ENCODE peak calls at places on chromosome 12, in four cellular contexts. T is A549, S is K562, L is GM12878. J is an unnamed sample.
A peak's percentile ranks its signal among the peaks of the same experiment; 100 is the strongest.

GRCh38 chr12:117161460-117162166 is 28.7 kb downstream of the FBXO21 start:
- DNase-seq in S (no peak), T (no peak), L (no peak), J (no peak)

GRCh38 chr12:57181561-57182155 is 34.2 kb upstream of the LRP1-AS start:
- DNase-seq in L (no peak), S (no peak), T (no peak), J (no peak)

GRCh38 chr12:116881325-116881866 is at the start of gene HRK:
- DNase-seq in L (no peak), T (no peak), S (peak; percentile 48), J (no peak)

GRCh38 chr12:229441-230191 is 15.7 kb upstream of the SLC6A12 start:
- DNase-seq in L (no peak), T (no peak), S (no peak), J (no peak)

GRCh38 chr12:107622005-107622404 is 63.6 kb upstream of the PWP1 start:
- DNase-seq in S (peak; percentile 71), T (peak; percentile 47), L (no peak), J (peak; percentile 3)

GRCh38 chr12:80512781-80513180 is 68.7 kb downstream of the PTPRQ start:
- DNase-seq in L (no peak), S (no peak), T (no peak), J (no peak)

GRCh38 chr12:65140738-65141137 is 19.6 kb upstream of the WIF1 start:
- DNase-seq in T (no peak), L (no peak), S (no peak), J (no peak)

GRCh38 chr12:93802293-93802692 is 125.1 kb downstream of the CRADD start:
- DNase-seq in L (no peak), T (no peak), S (no peak), J (no peak)

GRCh38 chr12:73383584-73384229 is 1111.5 kb downstream of the TRHDE start:
- DNase-seq in L (no peak), S (no peak), T (no peak), J (no peak)

GRCh38 chr12:47782372-47782770 is 9.3 kb downstream of the SLC48A1 start:
- DNase-seq in S (no peak), T (no peak), L (no peak), J (no peak)

GRCh38 chr12:71935594-71935993 is 3.1 kb upstream of the TPH2 start:
- DNase-seq in S (no peak), L (peak; percentile 38), T (no peak), J (peak; percentile 25)

DNA sequence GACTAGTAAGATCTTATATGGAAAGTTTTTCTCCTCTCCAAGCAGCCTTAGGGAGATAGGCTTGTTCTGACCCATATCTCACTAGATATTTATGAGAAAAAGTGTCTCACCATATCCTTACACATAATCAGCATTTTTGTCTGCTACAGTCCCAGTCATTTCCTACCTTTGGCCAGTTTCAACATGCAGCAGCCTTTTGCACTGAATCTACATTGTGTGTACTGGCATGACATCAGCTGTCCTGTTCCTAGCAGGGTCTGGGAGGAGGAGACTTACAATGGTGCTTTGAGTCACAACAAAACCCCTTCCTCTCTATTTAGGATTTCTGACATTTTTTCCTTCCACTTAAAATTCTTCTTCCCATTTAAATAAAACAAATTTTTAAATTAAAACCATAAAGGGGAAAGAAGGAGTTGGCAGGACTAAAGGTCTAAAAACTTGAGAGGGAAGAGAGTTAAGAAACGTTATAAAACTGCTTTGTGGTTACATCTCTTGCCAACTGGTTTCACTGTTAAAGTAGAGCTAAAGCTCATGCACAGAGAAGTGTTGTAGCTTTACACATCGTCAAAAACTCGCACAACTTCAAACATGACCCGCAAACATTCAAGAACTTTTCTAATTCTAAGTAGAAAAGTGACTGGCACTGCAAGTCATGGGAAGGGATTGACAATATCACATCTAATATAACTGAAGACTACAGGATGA is 53.3 kb upstream of the CERS5 start:
- DNase-seq in S (no peak), L (peak; percentile 57), T (peak; percentile 42), J (peak; percentile 72)
- TF ChIP-seq USF2 in S (no peak), L (no peak), T (no peak), J (no peak)

GRCh38 chr12:119547016-119547415 is 46.6 kb upstream of the TMEM233 start:
- DNase-seq in L (no peak), S (no peak), T (no peak), J (no peak)
- TF ChIP-seq ELK1 in L (no peak), S (no peak), T (no peak), J (no peak)

GRCh38 chr12:18907793-18908580 is 170.1 kb downstream of the CAPZA3 start:
- DNase-seq in T (no peak), S (no peak), L (no peak), J (no peak)

GRCh38 chr12:18907154-18907553 is 169.2 kb downstream of the CAPZA3 start:
- DNase-seq in T (no peak), L (no peak), S (no peak), J (no peak)

GRCh38 chr12:18906354-18906753 is 168.4 kb downstream of the CAPZA3 start:
- DNase-seq in L (no peak), S (no peak), T (no peak), J (no peak)

GRCh38 chr12:18899678-18900317 is 161.9 kb downstream of the CAPZA3 start:
- DNase-seq in S (no peak), L (no peak), T (no peak), J (no peak)

DNA sequence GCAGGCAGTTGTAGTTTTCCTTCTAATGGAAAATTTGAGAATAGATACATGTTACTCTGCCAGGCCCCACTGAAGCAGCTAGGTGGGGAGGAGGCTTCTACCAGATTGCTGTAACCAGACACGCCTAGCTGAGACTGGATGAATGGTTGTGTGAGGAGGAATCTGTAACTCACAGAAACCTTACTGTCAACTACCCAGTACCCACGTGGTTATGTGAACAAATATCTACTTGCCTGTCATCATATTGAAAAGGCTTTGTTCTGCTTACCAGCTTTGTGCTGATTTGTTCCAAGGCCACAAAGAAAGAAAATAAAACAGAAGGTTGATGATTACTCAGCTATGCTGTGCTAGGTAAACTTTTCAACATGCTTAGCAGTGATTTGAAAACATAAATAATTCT is 167.2 kb downstream of the CAPZA3 start:
- DNase-seq in L (no peak), S (no peak), T (peak; percentile 5), J (no peak)
- TF ChIP-seq USF2 in L (no peak), S (no peak), T (no peak), J (no peak)

DNA sequence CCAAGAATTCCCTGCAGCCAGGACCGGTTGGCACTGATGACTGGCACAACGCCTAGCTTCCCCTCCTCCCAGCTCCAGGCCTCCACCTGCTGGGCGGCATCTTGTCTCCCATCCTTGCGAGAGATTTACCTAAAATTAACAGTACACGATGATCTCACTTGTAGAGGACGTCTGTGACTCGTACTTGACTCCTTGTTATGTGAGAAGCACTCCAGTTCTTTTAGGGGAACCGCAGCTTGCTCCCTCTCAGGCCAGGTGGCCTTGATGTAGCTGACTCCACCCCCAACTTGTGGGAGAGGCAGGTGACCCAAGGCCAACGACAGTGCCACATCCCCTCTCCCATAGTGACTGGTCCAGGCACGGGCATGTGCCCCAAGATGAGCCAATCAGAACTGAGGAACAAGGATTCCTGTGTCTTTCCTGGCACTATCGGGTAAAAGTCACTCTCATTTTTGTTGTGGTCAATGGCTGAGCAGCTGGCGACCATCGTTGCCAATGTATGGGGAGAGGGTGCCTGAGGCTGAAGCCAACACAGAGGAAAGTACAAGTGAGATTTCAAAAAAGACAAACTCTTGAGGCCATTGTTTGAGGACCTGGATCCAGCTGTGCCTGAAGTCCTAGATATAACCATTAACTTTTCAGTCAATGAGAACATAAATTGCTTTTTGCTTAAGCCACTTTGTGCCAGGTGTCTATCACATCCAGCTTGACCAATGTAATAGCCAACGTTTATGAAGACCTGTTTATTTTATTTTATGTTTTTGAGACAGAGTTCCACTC is 208.7 kb downstream of the RBM19 start:
- DNase-seq in S (no peak), T (no peak), L (no peak), J (no peak)
- TF ChIP-seq ELK1 in S (no peak), T (no peak), L (no peak), J (no peak)

DNA sequence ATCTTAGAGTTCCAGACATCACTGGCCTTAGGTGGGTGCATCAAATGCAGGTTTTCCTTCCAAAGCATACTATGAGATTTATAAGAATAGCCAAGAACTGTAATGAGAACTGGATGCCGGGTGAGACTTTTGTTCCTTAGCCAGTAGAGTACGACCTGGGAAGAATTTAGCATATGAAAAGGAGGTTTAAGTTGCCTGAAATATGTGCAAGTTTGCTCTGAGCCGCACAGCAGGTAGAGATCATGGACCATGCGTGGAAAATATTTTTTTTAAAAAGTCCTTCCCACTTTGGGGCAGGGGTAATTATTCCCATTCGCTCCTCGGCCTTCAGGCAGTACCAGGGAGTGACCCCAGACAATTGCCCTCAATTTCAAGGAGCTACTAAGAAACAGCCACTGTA is 7.5 kb upstream of the PHC1 start:
- DNase-seq in S (no peak), L (no peak), T (no peak), J (no peak)
- TF ChIP-seq USF2 in S (no peak), L (no peak), T (no peak), J (no peak)

GRCh38 chr12:46210835-46211439 is 57.9 kb downstream of the SLC38A1 start:
- DNase-seq in L (no peak), S (no peak), T (no peak), J (no peak)

GRCh38 chr12:46209165-46209564 is 59.7 kb downstream of the SLC38A1 start:
- DNase-seq in L (no peak), S (no peak), T (no peak), J (peak; percentile 51)

GRCh38 chr12:46214668-46215429 is 54.0 kb downstream of the SLC38A1 start:
- DNase-seq in T (no peak), S (no peak), L (peak; percentile 78), J (peak; percentile 36)

GRCh38 chr12:46209914-46210834 is 58.7 kb downstream of the SLC38A1 start:
- DNase-seq in T (no peak), S (no peak), L (peak; percentile 68), J (no peak)

DNA sequence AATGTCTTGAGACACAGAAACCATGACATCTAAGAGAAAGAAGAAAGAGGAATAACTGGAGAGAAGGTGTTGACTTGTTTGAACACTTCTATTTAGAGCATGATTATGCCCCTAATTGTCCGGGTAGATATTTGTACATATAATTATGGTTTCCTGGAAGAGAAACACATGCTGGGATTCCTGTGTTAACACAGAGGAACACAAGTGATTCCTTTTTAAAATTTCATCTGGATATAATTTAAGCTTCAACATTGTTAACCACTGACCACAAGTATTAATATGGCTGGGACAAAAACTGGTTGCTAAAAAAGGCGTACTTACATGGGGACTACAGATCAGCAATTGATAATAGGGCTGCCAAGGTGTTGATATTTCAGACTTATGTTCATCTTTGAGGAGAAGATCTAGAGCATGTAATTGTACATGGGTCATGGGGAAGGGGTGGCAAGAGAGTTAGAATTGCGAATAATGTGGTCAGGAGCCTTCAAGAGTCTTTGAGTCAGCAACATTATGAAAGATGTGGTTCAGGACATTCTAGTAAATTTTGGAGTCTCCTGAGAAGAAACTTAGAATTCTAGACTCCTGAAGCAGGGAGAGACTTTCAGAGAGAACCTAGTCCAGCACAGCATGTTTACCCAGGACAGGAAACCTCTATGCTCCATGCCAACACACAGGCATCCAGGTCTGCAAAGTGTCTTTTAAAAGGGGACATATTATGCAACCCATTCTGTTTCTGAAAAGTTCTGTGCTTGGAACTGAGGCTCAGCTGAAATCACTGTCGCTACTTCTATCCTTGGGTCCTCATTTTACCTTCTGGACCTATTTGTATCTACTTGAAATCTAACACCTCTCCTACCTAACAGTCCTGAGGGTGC is 56.5 kb downstream of the SLC38A1 start:
- DNase-seq in S (no peak), L (no peak), T (no peak), J (no peak)
- TF ChIP-seq ELK1 in S (no peak), L (no peak), T (no peak), J (no peak)

J was measured in IMR-90.